ENCODE peak calls at places on chromosomes 2 and 18, in four cellular contexts. C, J, L and S are unnamed samples.

GRCh38 chr2:191245869-191246531 is 796 bp downstream of the MYO1B start:
- DNase-seq in J (peak; percentile 64), L (peak; percentile 83), C (peak; percentile 74), S (no peak)

GRCh38 chr2:241597561-241597960 is 39.0 kb downstream of the BOK start:
- DNase-seq in J (no peak), C (no peak), L (no peak), S (no peak)

GRCh38 chr2:19731040-19731439 is 170.7 kb downstream of the TTC32 start:
- DNase-seq in C (no peak), J (no peak), L (no peak), S (no peak)

GRCh38 chr2:60629801-60630385 is 76.4 kb upstream of the BCL11A start:
- DNase-seq in J (no peak), C (no peak), L (no peak), S (no peak)

GRCh38 chr2:216426166-216426777 is 14.0 kb downstream of the SMARCAL1 start:
- DNase-seq in C (no peak), L (no peak), J (no peak), S (no peak)

GRCh38 chr18:49685231-49685942 is 123.5 kb downstream of the LIPG start:
- DNase-seq in J (no peak), C (no peak), L (no peak), S (no peak)

GRCh38 chr2:21047161-21048009 is 3.5 kb upstream of the APOB start:
- DNase-seq in J (no peak), L (no peak), C (no peak), S (no peak)

GRCh38 chr2:39281391-39281790 is 37.6 kb upstream of the CDKL4 start:
- DNase-seq in J (no peak), C (no peak), L (no peak), S (no peak)

GRCh38 chr18:79577451-79578395 is 101.9 kb upstream of the CTDP1 start:
- DNase-seq in C (peak; percentile 66), J (peak; percentile 46), L (no peak), S (no peak)

GRCh38 chr2:1594281-1595171 is 149.8 kb downstream of the PXDN start:
- DNase-seq in J (peak; percentile 32), L (no peak), C (no peak), S (no peak)

GRCh38 chr2:230928701-230929380 is 3.8 kb upstream of the GPR55 start:
- DNase-seq in L (no peak), J (no peak), C (peak; percentile 61), S (no peak)

GRCh38 chr2:127429291-127429690 is 11.1 kb downstream of the PROC start:
- DNase-seq in J (no peak), L (no peak), C (no peak), S (peak; percentile 18)

GRCh38 chr2:46331099-46331766 is 34.0 kb downstream of the EPAS1 start:
- DNase-seq in L (no peak), C (no peak), J (no peak), S (no peak)

GRCh38 chr2:9163306-9164111 is 43.1 kb upstream of the ASAP2 start:
- DNase-seq in C (no peak), J (no peak), L (no peak), S (no peak)

GRCh38 chr2:101963198-101963597 is 28.6 kb upstream of the IL1R2 start:
- DNase-seq in J (no peak), L (no peak), C (no peak), S (no peak)

GRCh38 chr2:101958071-101958470 is 33.7 kb upstream of the IL1R2 start:
- DNase-seq in C (no peak), L (no peak), J (no peak), S (no peak)

GRCh38 chr2:101960903-101961286 is 30.9 kb upstream of the IL1R2 start:
- DNase-seq in L (no peak), J (no peak), C (no peak), S (no peak)

GRCh38 chr2:101962243-101962809 is 29.4 kb upstream of the IL1R2 start:
- DNase-seq in C (no peak), J (no peak), L (no peak), S (no peak)

GRCh38 chr2:101961287-101962242 is 30.2 kb upstream of the IL1R2 start:
- DNase-seq in L (peak; percentile 20), J (peak; percentile 88), C (peak; percentile 97), S (peak; percentile 93)
- TF ChIP-seq CTCF in L (peak; percentile 41), J (no peak), C (no peak), S (peak; percentile 22)

GRCh38 chr2:50402654-50402960 is 629.3 kb downstream of the NRXN1 start:
- DNase-seq in C (no peak), L (no peak), J (no peak), S (no peak)
- TF ChIP-seq CTCF in C (no peak), L (no peak), J (peak; percentile 1), S (no peak)

DNA sequence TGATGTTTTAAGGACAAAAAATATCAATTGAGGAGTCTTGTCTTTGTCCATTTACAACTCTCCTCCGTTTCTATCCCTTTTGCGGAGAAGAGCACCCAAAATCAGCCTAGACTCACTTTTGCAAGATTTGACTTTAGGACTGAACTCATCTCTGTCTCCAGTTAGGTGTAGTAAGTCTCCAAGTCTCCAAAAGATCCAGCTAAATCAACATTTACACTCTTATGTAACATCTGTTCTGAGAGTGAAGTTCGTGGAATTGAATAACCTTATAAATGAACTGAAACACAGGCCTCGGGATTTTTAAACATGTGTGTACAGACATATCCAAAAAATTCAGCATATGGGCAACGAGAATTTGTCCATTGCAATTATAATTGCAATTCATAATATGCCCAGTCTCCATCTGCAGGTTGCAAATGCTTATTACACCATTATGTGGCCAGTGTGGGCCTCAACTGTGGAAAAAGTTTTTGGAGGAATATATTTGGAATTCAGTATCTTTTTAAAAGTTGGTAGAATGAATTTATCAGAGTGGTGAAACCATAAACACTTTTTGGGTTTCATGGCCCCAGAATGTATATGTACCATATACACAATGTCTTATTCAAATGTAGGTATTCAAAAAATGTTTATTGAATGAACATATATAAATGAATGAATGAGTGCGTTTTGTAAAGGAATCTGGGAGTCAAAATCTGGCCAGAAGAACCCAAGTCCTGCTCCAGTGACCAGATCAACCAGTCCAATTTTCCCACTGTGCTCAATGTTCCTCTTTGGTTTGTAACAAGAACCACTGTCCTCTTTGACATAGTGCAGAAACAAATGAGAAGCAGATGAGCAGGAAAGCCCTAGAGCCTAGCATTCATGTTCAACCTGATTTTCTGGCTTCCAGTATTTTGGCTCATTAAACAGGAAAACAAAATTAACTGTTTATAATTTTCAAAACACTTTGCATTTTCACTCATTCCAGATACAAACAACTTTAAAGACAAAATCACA is 23.5 kb downstream of the FAM124B start:
- DNase-seq in J (no peak), C (no peak), L (no peak), S (no peak)
- TF ChIP-seq CTCF in J (no peak), C (no peak), L (peak; percentile 14), S (no peak)

DNA sequence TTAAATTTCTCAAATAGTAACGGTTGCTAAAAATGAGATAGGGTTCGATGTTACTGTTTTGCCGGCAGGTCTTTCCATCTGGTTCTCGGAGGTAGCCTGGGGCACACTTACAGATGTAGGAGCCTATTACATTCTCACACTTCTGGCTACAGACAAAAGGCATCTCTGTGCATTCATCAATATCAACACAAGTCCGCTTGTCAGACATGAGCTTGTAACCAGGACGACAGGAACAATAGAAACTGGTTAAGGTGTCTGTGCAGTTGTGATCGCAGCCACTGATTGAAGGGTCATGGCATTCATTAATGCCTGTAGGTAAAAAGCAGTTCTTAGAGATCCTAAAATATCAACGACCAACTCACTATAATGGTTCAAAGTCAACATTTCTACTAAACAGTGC is 116.3 kb downstream of the DHRS9 start:
- DNase-seq in J (no peak), C (no peak), L (no peak), S (no peak)
- TF ChIP-seq CTCF in J (no peak), C (no peak), L (no peak), S (no peak)

GRCh38 chr2:65691816-65692215 is 259.4 kb upstream of the SPRED2 start:
- DNase-seq in J (no peak), C (no peak), L (no peak), S (no peak)

GRCh38 chr2:65688166-65688886 is 255.9 kb upstream of the SPRED2 start:
- DNase-seq in J (no peak), L (no peak), C (no peak), S (no peak)

GRCh38 chr2:65681503-65681902 is 249.1 kb upstream of the SPRED2 start:
- DNase-seq in J (no peak), L (no peak), C (no peak), S (no peak)

GRCh38 chr2:65687614-65688013 is 255.2 kb upstream of the SPRED2 start:
- DNase-seq in L (no peak), J (no peak), C (no peak), S (no peak)

DNA sequence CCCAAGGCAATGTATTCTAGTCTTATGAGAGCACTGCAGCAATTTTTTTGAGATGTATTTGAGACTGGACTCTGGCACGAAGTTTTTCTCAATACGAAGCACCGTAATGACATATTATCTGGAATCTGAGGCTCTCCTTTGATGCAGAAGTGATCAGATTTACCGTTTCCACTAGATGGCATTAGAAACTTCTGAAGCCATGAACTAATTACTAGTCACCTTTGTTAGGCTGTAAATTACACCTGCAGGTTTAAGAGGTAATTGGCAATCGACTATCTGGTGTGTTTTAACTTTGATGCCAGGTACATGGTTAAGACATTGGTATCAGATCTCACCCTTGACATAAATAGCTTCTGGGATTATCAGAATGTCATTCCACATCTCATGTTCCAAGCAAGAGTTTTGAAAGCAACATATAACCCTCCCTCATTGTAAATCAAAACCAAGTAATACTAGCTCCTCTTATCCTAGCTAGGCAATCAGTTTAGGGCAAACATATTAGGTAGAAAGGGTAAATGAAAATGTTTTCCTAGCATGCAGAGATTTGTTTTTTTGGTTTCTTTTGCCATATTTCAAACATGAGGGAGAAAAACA is 254.6 kb upstream of the SPRED2 start:
- DNase-seq in C (no peak), L (no peak), J (no peak), S (no peak)
- TF ChIP-seq CTCF in C (no peak), L (no peak), J (peak; percentile 9), S (no peak)

DNA sequence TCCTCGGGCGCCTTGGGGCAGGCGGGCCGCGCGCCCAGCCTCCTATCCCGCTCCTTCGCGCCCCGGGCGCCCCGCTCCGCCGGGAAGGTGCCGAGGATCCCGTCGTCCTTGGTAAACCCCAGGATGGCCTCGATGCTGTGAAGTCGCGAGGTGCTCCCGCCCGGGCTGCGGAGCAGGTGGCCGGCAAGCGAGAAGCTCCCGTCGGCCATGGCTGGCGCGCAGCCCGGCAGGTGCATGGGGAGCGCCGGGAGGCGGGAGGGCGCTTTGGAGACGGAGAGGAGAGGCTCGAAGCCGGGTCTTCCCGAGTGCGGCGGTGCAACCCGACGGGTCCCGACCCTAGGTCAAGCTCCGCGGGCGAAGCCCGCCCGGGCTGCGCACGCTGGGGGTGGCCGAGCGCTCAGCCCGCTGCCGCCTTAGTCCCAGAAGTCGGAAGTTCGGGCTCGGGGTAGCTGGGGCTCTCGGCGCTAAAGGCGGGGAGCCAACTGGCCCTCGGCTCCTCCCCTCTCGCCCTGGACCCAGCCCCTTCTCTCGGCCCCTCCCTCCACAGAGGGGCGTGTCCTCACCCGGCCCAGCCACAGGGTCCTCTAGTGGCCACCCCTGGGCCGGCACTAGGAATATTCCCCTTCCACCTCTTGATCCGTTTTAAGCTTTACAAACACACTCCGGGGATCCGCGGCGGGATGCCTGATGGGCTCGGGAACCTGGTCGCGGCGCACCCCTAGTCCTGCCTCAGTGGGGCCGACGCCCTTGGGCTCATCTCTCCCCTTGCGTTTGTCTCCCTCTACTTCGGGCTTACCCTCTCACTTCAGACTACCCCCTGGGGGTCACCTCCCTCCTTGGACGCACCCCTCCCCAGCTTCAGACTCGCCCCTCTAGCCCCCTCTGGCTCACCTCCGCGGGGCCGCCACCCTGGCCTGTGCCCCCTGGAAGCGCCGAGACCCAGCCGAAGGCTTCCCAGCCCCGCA is at the start of gene RAX:
- DNase-seq in J (no peak), C (no peak), L (peak; percentile 71), S (no peak)
- TF ChIP-seq CTCF in J (no peak), C (no peak), L (peak; percentile 23), S (no peak)

GRCh38 chr2:179876266-179876665 is 14.9 kb upstream of the ZNF385B start:
- DNase-seq in L (no peak), C (no peak), J (no peak), S (no peak)
- TF ChIP-seq CTCF in L (no peak), C (no peak), J (no peak), S (no peak)